ENCODE peak calls at places on chromosomes 4 and X, in six cellular contexts. X is mesendoderm, V is WERI-Rb-1, T is left ventricle myocardium inferior, P is lower lobe of right lung, O is dorsolateral prefrontal cortex. K is an unnamed sample.
A peak's percentile ranks its signal among the peaks of the same experiment; 100 is the strongest.

GRCh38 chr4:77062856-77063255 is 12.9 kb downstream of the CCNI start:
- DNase-seq in X (no peak), V (no peak), T (no peak), P (no peak), O (no peak), K (no peak)

GRCh38 chrX:22300130-22300529 is 27.4 kb downstream of the CBLL2 start:
- DNase-seq in X (peak; percentile 41), V (peak; percentile 14), T (no peak), P (no peak), O (no peak), K (no peak)

GRCh38 chrX:117059848-117060247 is 597.1 kb upstream of the CT83 start:
- DNase-seq in X (no peak), V (no peak), T (no peak), P (no peak), O (no peak), K (no peak)

GRCh38 chr4:138175337-138175794 is 66.8 kb downstream of the SLC7A11 start:
- DNase-seq in X (no peak), V (no peak), T (peak; percentile 15), P (no peak), O (no peak), K (no peak)

GRCh38 chr4:71262161-71262560 is 76.7 kb upstream of the SLC4A4 start:
- DNase-seq in X (no peak), V (no peak), T (no peak), P (no peak), O (no peak), K (no peak)

GRCh38 chrX:96480081-96480480 is 204.6 kb upstream of the DIAPH2 start:
- DNase-seq in X (no peak), V (no peak), T (no peak), P (no peak), O (no peak), K (no peak)

GRCh38 chrX:12910851-12911461 is 4.5 kb downstream of the TLR8 start:
- DNase-seq in X (no peak), V (no peak), T (no peak), P (no peak), O (no peak), K (no peak)

GRCh38 chrX:54920610-54921426 is at the start of gene TRO:
- DNase-seq in X (peak; percentile 73), V (peak; percentile 35), T (no peak), P (no peak), O (peak; percentile 32), K (no peak)

GRCh38 chr4:8238061-8238511 is 31.5 kb upstream of the HTRA3 start:
- DNase-seq in X (no peak), V (no peak), T (no peak), P (peak; percentile 53), O (no peak), K (no peak)

GRCh38 chrX:45824471-45824870 is 623.8 kb upstream of the DIPK2B start:
- DNase-seq in X (peak; percentile 66), V (peak; percentile 32), T (no peak), P (no peak), O (no peak), K (no peak)

GRCh38 chr4:122450847-122451246 is 5.7 kb downstream of the IL2 start:
- DNase-seq in X (peak; percentile 95), V (peak; percentile 66), T (no peak), P (no peak), O (no peak), K (no peak)

GRCh38 chr4:4492161-4492847 is 49.5 kb downstream of the STX18 start:
- DNase-seq in X (no peak), V (no peak), T (no peak), P (no peak), O (no peak), K (no peak)

GRCh38 chr4:146134761-146135160 is 40.8 kb upstream of the LSM6 start:
- DNase-seq in X (no peak), V (no peak), T (peak; percentile 16), P (no peak), O (no peak), K (peak; percentile 12)

GRCh38 chrX:51420610-51421009 is 75.8 kb downstream of the NUDT11 start:
- DNase-seq in X (peak; percentile 47), V (peak; percentile 7), T (no peak), P (no peak), O (no peak), K (peak; percentile 9)

GRCh38 chr4:166846939-166847338 is 387.4 kb downstream of the SPOCK3 start:
- DNase-seq in X (no peak), V (no peak), T (no peak), P (no peak), O (no peak), K (no peak)

GRCh38 chrX:150324035-150324728 is 38.9 kb upstream of the MAMLD1 start:
- DNase-seq in X (peak; percentile 48), V (no peak), T (no peak), P (no peak), O (no peak), K (no peak)

GRCh38 chr4:16952462-16952871 is 54.0 kb upstream of the LDB2 start:
- DNase-seq in X (no peak), V (no peak), T (no peak), P (no peak), O (no peak), K (no peak)

GRCh38 chr4:141900841-141901240 is 264.5 kb downstream of the IL15 start:
- DNase-seq in X (peak; percentile 72), V (peak; percentile 19), T (no peak), P (no peak), O (no peak), K (no peak)

GRCh38 chrX:10111364-10112148 is 45.2 kb upstream of the CLCN4 start:
- DNase-seq in X (no peak), V (no peak), T (peak; percentile 44), P (no peak), O (no peak), K (no peak)

GRCh38 chrX:41317487-41318208 is 16.3 kb upstream of the DDX3X start:
- DNase-seq in X (no peak), V (no peak), T (no peak), P (no peak), O (no peak), K (no peak)

GRCh38 chr4:152988721-152989553 is 52.8 kb downstream of the FHDC1 start:
- DNase-seq in X (no peak), V (no peak), T (no peak), P (no peak), O (no peak), K (no peak)

GRCh38 chr4:5572114-5572513 is 136.2 kb downstream of the EVC2 start:
- DNase-seq in X (no peak), V (no peak), T (no peak), P (no peak), O (no peak), K (no peak)

GRCh38 chrX:15471016-15471415 is 22.1 kb downstream of the PIR start:
- DNase-seq in X (peak; percentile 66), V (peak; percentile 66), T (peak; percentile 18), P (peak; percentile 47), O (no peak), K (peak; percentile 38)

GRCh38 chrX:57821703-57822375 is 88.4 kb downstream of the ZXDA start:
- DNase-seq in X (peak; percentile 51), V (peak; percentile 22), T (no peak), P (no peak), O (no peak), K (no peak)

DNA sequence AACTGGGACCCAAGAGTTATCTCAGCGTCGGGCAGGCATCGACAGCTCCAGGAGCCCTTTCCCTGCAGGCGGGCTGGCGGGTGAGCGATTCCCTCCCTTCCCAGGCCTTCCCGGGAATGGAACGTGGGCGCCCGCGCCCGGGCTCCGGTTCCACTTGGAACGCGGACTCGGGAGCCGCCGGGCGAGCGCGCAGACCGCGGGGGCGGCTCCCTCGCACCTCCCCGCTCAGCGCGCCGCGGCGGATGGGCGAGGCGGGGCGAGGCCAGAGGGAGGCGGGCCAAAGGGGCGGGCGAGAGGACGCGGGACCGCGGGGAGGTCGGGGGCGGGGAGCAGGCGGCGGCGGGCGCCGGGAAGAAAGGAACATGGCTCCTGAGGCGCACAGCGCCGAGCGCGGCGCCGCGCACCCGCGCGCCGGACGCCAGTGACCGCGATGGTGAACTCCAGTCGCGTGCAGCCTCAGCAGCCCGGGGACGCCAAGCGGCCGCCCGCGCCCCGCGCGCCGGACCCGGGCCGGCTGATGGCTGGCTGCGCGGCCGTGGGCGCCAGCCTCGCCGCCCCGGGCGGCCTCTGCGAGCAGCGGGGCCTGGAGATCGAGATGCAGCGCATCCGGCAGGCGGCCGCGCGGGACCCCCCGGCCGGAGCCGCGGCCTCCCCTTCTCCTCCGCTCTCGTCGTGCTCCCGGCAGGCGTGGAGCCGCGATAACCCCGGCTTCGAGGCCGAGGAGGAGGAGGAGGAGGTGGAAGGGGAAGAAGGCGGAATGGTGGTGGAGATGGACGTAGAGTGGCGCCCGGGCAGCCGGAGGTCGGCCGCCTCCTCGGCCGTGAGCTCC is at the start of gene PKD2:
- DNase-seq in X (peak; percentile 78), V (peak; percentile 86), T (peak; percentile 91), P (peak; percentile 88), O (peak; percentile 79), K (peak; percentile 91)
- H3K27ac ChIP-seq in X (peak within 1 kb of the TSS; percentile 81), V (peak within 1 kb of the TSS; percentile 79), T (peak within 1 kb of the TSS; percentile 87), P (peak within 1 kb of the TSS; percentile 78), O (peak within 1 kb of the TSS; percentile 91), K (peak within 1 kb of the TSS; percentile 86)

GRCh38 chrX:79162076-79162475 is 17.6 kb downstream of the GPR174 start:
- DNase-seq in X (no peak), V (no peak), T (no peak), P (no peak), O (no peak), K (no peak)
- H3K27ac ChIP-seq in X (no peak overlapping the region), V (no peak overlapping the region), T (peak overlapping the region; percentile 70), P (no peak overlapping the region), O (no peak overlapping the region), K (peak overlapping the region; percentile 77)

GRCh38 chrX:155900765-155901164 is 19.6 kb downstream of the VAMP7 start:
- DNase-seq in X (no peak), V (no peak), T (no peak), P (no peak), O (no peak), K (no peak)
- H3K27ac ChIP-seq in X (no peak overlapping the region), V (no peak overlapping the region), T (no peak overlapping the region), P (no peak overlapping the region), O (no peak overlapping the region), K (no peak overlapping the region)

GRCh38 chrX:39973810-39974209 is 123.9 kb downstream of the BCOR start:
- DNase-seq in X (no peak), V (no peak), T (no peak), P (no peak), O (no peak), K (no peak)
- H3K27ac ChIP-seq in X (no peak overlapping the region), V (no peak overlapping the region), T (peak overlapping the region; percentile 16), P (no peak overlapping the region), O (no peak overlapping the region), K (peak overlapping the region; percentile 10)

GRCh38 chrX:140822184-140822583 is 112.6 kb downstream of the LINC00632 start:
- DNase-seq in X (no peak), V (no peak), T (no peak), P (no peak), O (no peak), K (no peak)

GRCh38 chrX:140821280-140821679 is 111.7 kb downstream of the LINC00632 start:
- DNase-seq in X (peak; percentile 21), V (no peak), T (no peak), P (no peak), O (no peak), K (no peak)

GRCh38 chrX:140817943-140818342 is 108.4 kb downstream of the LINC00632 start:
- DNase-seq in X (peak; percentile 35), V (no peak), T (no peak), P (no peak), O (no peak), K (no peak)

DNA sequence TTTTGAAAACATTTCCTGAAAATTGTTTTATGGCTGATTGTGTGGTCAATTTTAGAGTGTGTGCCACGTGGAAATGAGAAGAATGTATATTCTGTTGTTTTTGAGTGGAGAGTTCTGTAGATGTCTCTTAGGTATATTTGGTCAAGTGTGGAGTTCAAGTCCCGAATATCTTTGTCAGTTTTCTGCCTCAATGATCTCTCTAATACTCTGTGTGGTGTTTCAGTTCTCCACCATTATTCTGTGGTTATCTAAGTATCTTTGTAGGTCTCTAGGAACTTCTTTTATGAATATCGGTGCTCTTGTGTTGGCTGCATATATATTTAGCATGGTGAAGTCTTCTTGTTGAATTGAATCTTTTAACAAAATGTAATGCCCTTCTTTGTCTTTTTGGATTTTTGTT is 113.3 kb downstream of the LINC00632 start:
- DNase-seq in X (no peak), V (no peak), T (no peak), P (no peak), O (no peak), K (no peak)
- H3K27ac ChIP-seq in X (no peak overlapping the region), V (no peak overlapping the region), T (no peak overlapping the region), P (no peak overlapping the region), O (no peak overlapping the region), K (no peak overlapping the region)